ENCODE peak calls at places on chromosomes 2 and 18, in ten cellular contexts. Q is aorta; D is neural progenitor cell; P is cardiac muscle cell; W is testis; F is CD8-positive, alpha-beta T cell; G is WERI-Rb-1; J is right lobe of liver; A is GM06990; B is colonic mucosa. T is an unnamed sample. For H3K36me3 and H3K27me3, the result is how much of the 10 kb centered on the place peaks cover.

GRCh38 chr18:13809521-13810252 is 14.3 kb upstream of the MC5R start:
- DNase-seq in B (peak), P (no peak), A (no peak), Q (no peak), J (no peak), W (no peak), G (no peak), D (no peak), F (no peak), T (no peak)

GRCh38 chr2:204541637-204542036 is 3.6 kb upstream of the PARD3B start:
- DNase-seq in A (no peak), B (no peak), W (no peak), D (no peak), Q (no peak), P (no peak), F (no peak), J (no peak), G (no peak), T (no peak)

GRCh38 chr2:196105956-196106355 is 37.3 kb upstream of the DNAH7 start:
- DNase-seq in Q (no peak), P (no peak), W (no peak), B (no peak), A (no peak), D (no peak), J (no peak), F (no peak), G (no peak), T (no peak)

GRCh38 chr2:149223472-149224062 is 106.8 kb upstream of the LYPD6 start:
- DNase-seq in F (no peak), G (no peak), J (no peak), P (no peak), W (no peak), D (no peak), B (no peak), A (no peak), Q (no peak), T (no peak)

GRCh38 chr2:202718614-202719013 is 83.8 kb downstream of the FAM117B start:
- DNase-seq in D (no peak), Q (no peak), P (peak), G (no peak), J (no peak), B (no peak), F (no peak), A (no peak), W (no peak), T (peak)

GRCh38 chr2:240878341-240878936 is 9.8 kb downstream of the AGXT start:
- DNase-seq in A (no peak), B (no peak), Q (no peak), P (no peak), G (no peak), D (no peak), F (no peak), J (no peak), W (no peak), T (no peak)

GRCh38 chr2:121202541-121203310 is 82.3 kb downstream of the TFCP2L1 start:
- DNase-seq in D (no peak), F (no peak), B (peak), P (no peak), A (no peak), W (no peak), J (no peak), Q (no peak), G (no peak), T (no peak)

GRCh38 chr2:202494300-202494699 is 118.2 kb downstream of the BMPR2 start:
- DNase-seq in A (no peak), B (peak), W (peak), G (no peak), P (peak), Q (no peak), D (peak), F (no peak), J (peak), T (peak)

GRCh38 chr2:234967874-234968208 is 16.0 kb downstream of the SH3BP4 start:
- DNase-seq in D (no peak), A (no peak), G (no peak), B (no peak), F (no peak), P (no peak), Q (no peak), W (no peak), J (no peak), T (no peak)

GRCh38 chr18:79578396-79579260 is 101.0 kb upstream of the CTDP1 start:
- DNase-seq in B (no peak), G (peak), P (no peak), J (peak), D (no peak), Q (peak), W (no peak), A (no peak), F (no peak), T (no peak)

GRCh38 chr2:31401580-31401979 is 13.0 kb downstream of the XDH start:
- DNase-seq in W (no peak), J (no peak), G (no peak), F (no peak), Q (no peak), B (no peak), A (no peak), P (peak), D (no peak), T (peak)

GRCh38 chr2:110931648-110932047 is 189.1 kb upstream of the BCL2L11 start:
- DNase-seq in A (no peak), F (no peak), J (no peak), G (no peak), W (no peak), D (no peak), P (peak), Q (no peak), B (no peak), T (no peak)

GRCh38 chr2:171432969-171433762 is 624 bp downstream of the METTL8 start:
- DNase-seq in A (peak), G (peak), P (peak), J (peak), F (peak), B (peak), W (peak), D (peak), Q (no peak), T (peak)

GRCh38 chr2:229454934-229455631 is 184.0 kb upstream of the PID1 start:
- DNase-seq in D (no peak), W (no peak), G (no peak), Q (no peak), B (no peak), J (no peak), A (no peak), F (no peak), P (peak), T (no peak)

GRCh38 chr2:152717242-152718046 is at the start of gene PRPF40A:
- DNase-seq in G (peak), W (peak), J (peak), F (peak), D (peak), Q (peak), P (peak), A (peak), B (peak), T (peak)

GRCh38 chr2:70140978-70141753 is 49.7 kb downstream of the C2orf42 start:
- DNase-seq in W (peak), Q (peak), B (peak), P (peak), G (peak), D (peak), J (peak), A (peak), F (peak), T (peak)

GRCh38 chr18:24677011-24677410 is 216.6 kb downstream of the HRH4 start:
- DNase-seq in A (no peak), P (no peak), W (no peak), D (no peak), G (no peak), Q (no peak), B (no peak), F (no peak), J (no peak), T (peak)

GRCh38 chr2:32375228-32375892 is 18.5 kb downstream of the BIRC6 start:
- DNase-seq in D (peak), B (no peak), G (no peak), Q (no peak), J (no peak), W (no peak), F (no peak), P (no peak), A (no peak), T (no peak)

GRCh38 chr2:42809131-42809875 is 16.9 kb upstream of the HAAO start:
- DNase-seq in P (no peak), G (no peak), Q (no peak), W (no peak), B (peak), A (no peak), F (no peak), J (no peak), D (no peak), T (no peak)

DNA sequence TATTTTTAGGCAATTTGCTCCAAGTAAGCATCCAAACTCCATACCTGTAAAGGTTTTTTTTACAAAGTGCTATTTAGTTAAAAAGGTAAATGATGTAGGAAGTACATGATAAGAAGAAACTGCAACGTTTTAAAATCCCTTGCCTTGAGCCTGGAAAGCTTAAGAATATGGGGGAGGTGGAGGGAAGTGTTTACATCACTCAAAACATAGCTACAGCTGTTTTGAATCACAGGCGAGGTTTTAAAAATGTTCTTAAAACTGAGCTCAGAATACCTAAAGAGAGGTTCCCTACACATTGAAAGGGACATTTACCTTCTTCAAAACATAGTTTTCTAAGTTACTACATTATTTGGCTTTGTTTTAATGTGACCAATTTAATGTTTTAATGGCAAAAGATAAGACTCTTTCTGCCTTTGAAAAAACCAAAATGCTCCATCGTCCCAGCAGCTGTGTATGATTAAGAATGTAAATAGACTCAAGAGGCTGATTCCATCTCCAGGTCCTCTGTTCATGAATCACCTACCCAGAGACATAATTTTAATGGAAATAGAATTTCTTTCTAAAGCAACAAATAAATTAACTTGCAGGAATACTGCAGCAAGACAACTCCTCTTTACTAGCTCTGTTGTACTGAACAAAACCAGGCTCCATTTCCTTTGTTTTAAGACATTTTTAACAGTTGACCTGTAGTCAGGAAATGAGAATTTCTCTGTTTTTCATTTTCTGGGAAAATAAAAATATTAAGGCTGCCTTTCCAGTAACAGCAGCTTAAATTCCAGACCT is 33.9 kb upstream of the WDR75 start:
- DNase-seq in A (no peak), W (no peak), P (peak), J (no peak), G (no peak), F (no peak), B (no peak), D (no peak), Q (no peak), T (peak)
- H3K4me3 ChIP-seq in A (no peak), W (no peak), P (no peak), J (no peak), G (no peak), F (no peak), B (no peak), D (no peak), Q (no peak), T (no peak)

GRCh38 chr2:112085916-112086669 is 31.0 kb downstream of the TMEM87B start:
- DNase-seq in J (no peak), B (no peak), D (no peak), A (no peak), W (no peak), P (no peak), Q (no peak), G (no peak), F (no peak), T (no peak)
- H3K36me3 ChIP-seq in J (under half), B (under half), D (under half), A (under half), W (under half), P (under half), Q (under half), G (under half), F (under half), T (under half)

GRCh38 chr2:128661955-128662564 is 343.4 kb upstream of the HS6ST1 start:
- DNase-seq in J (no peak), W (no peak), F (no peak), G (no peak), A (no peak), Q (peak), B (no peak), D (no peak), P (no peak), T (no peak)

GRCh38 chr2:128660836-128661235 is 342.2 kb upstream of the HS6ST1 start:
- DNase-seq in P (no peak), F (no peak), A (no peak), B (no peak), W (no peak), Q (peak), G (no peak), D (no peak), J (no peak), T (no peak)

GRCh38 chr2:128664499-128664971 is 345.9 kb upstream of the HS6ST1 start:
- DNase-seq in A (no peak), D (peak), P (no peak), J (no peak), Q (peak), G (no peak), B (no peak), W (no peak), F (no peak), T (no peak)

GRCh38 chr2:128663371-128664050 is 344.8 kb upstream of the HS6ST1 start:
- DNase-seq in Q (peak), F (no peak), P (no peak), B (no peak), D (no peak), J (no peak), W (no peak), G (no peak), A (no peak), T (no peak)

GRCh38 chr2:128661289-128661688 is 342.6 kb upstream of the HS6ST1 start:
- DNase-seq in Q (peak), G (no peak), F (no peak), B (no peak), W (no peak), P (no peak), A (no peak), J (no peak), D (no peak), T (no peak)
- H3K27me3 ChIP-seq in Q (under half), G (under half), F (under half), B (under half), W (under half), P (under half), A (under half), J (under half), D (under half), T (under half)

DNA sequence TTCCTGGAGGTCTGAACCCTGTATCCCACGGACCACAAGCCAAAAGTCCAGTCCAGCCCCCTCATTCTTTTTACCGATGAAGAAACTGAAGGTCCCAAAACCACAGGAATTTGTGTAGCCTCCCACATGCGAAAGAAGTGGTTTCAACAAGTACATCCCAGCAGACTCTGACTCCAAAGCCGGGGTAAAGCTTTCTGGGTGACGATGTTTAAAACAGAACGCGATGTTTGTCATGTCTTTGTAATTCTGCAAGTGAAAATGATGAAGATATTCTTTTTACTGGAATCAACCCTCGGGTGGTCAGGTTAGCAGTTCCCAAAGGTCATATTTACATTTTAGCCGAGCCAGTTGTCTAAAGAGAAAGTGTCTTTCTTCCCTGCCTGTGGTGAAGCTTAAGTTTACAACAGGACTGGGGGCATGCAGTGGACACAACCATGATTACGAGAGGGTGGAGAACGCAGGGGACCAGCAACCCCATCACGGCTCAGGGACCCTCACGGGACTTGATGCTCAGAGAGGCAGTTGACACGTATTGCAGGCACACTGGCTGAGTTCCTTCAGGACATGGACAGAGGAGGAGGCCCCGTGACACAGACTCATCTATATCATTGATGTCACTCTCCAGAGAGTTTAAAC is 17.8 kb upstream of the TMEM131 start:
- DNase-seq in D (no peak), G (no peak), F (no peak), Q (no peak), P (peak), W (no peak), J (no peak), A (peak), B (no peak), T (no peak)
- H3K4me3 ChIP-seq in D (no peak), G (no peak), F (no peak), Q (no peak), P (no peak), W (no peak), J (no peak), A (peak), B (no peak), T (no peak)

GRCh38 chr2:143229411-143229810 is 100.2 kb downstream of the ARHGAP15 start:
- DNase-seq in P (no peak), D (peak), G (no peak), B (no peak), Q (no peak), W (no peak), F (no peak), A (no peak), J (no peak), T (no peak)
- H3K36me3 ChIP-seq in P (under half), D (under half), G (under half), B (under half), Q (under half), W (under half), F (under half), A (under half), J (under half), T (under half)

T was measured in MG63.